ENCODE peak calls at places on chromosomes 2 and 18, in ten cellular contexts. One of them, this sample, is unnamed.

GRCh38 chr2:189261431-189261841 is 81.9 kb upstream of the COL5A2 start:
- DNase-seq in NK-92 treated with Interleukin-12 subunit alpha and Interleukin-12 subunit beta, amount 100 ng/mL, for 24 hours: no peak
- DNase-seq in HEK293T: no peak
- DNase-seq in left cardiac atrium: no peak
- DNase-seq in activated naive CD4-positive, alpha-beta T cell: no peak
- DNase-seq in stimulated activated CD8-positive, alpha-beta memory T cell treated with anti-CD3 and anti-CD28 coated beads, Interleukin-4, amount 100 ng/mL, for 1 hour: no peak
- DNase-seq in CD4-positive, alpha-beta T cell: no peak
- DNase-seq in aorta: no peak
- DNase-seq in activated CD8-positive, alpha-beta memory T cell treated with anti-CD3 and anti-CD28 coated beads for 4 hours: no peak
- DNase-seq in hypothalamus: no peak
- DNase-seq in this sample: no peak

GRCh38 chr2:133286326-133286922 is 281.8 kb downstream of the NCKAP5 start:
- DNase-seq in NK-92 treated with Interleukin-12 subunit alpha and Interleukin-12 subunit beta, amount 100 ng/mL, for 24 hours: no peak
- DNase-seq in HEK293T: no peak
- DNase-seq in left cardiac atrium: no peak
- DNase-seq in activated naive CD4-positive, alpha-beta T cell: no peak
- DNase-seq in stimulated activated CD8-positive, alpha-beta memory T cell treated with anti-CD3 and anti-CD28 coated beads, Interleukin-4, amount 100 ng/mL, for 1 hour: no peak
- DNase-seq in CD4-positive, alpha-beta T cell: no peak
- DNase-seq in aorta: no peak
- DNase-seq in activated CD8-positive, alpha-beta memory T cell treated with anti-CD3 and anti-CD28 coated beads for 4 hours: no peak
- DNase-seq in hypothalamus: no peak
- DNase-seq in this sample: peak; percentile 42

GRCh38 chr2:33210626-33211025 is 263.9 kb downstream of the LTBP1 start:
- DNase-seq in NK-92 treated with Interleukin-12 subunit alpha and Interleukin-12 subunit beta, amount 100 ng/mL, for 24 hours: no peak
- DNase-seq in HEK293T: no peak
- DNase-seq in left cardiac atrium: peak; percentile 70
- DNase-seq in activated naive CD4-positive, alpha-beta T cell: no peak
- DNase-seq in stimulated activated CD8-positive, alpha-beta memory T cell treated with anti-CD3 and anti-CD28 coated beads, Interleukin-4, amount 100 ng/mL, for 1 hour: no peak
- DNase-seq in CD4-positive, alpha-beta T cell: no peak
- DNase-seq in aorta: peak; percentile 84
- DNase-seq in activated CD8-positive, alpha-beta memory T cell treated with anti-CD3 and anti-CD28 coated beads for 4 hours: no peak
- DNase-seq in hypothalamus: no peak
- DNase-seq in this sample: peak; percentile 70

GRCh38 chr2:72220170-72220569 is 72.5 kb upstream of the CYP26B1 start:
- DNase-seq in NK-92 treated with Interleukin-12 subunit alpha and Interleukin-12 subunit beta, amount 100 ng/mL, for 24 hours: no peak
- DNase-seq in HEK293T: peak; percentile 32
- DNase-seq in left cardiac atrium: no peak
- DNase-seq in activated naive CD4-positive, alpha-beta T cell: no peak
- DNase-seq in stimulated activated CD8-positive, alpha-beta memory T cell treated with anti-CD3 and anti-CD28 coated beads, Interleukin-4, amount 100 ng/mL, for 1 hour: no peak
- DNase-seq in CD4-positive, alpha-beta T cell: no peak
- DNase-seq in aorta: no peak
- DNase-seq in activated CD8-positive, alpha-beta memory T cell treated with anti-CD3 and anti-CD28 coated beads for 4 hours: no peak
- DNase-seq in hypothalamus: no peak
- DNase-seq in this sample: peak; percentile 46

GRCh38 chr2:151637284-151637781 is 96.9 kb downstream of the NEB start:
- DNase-seq in NK-92 treated with Interleukin-12 subunit alpha and Interleukin-12 subunit beta, amount 100 ng/mL, for 24 hours: peak; percentile 12
- DNase-seq in HEK293T: no peak
- DNase-seq in left cardiac atrium: peak; percentile 18
- DNase-seq in activated naive CD4-positive, alpha-beta T cell: no peak
- DNase-seq in stimulated activated CD8-positive, alpha-beta memory T cell treated with anti-CD3 and anti-CD28 coated beads, Interleukin-4, amount 100 ng/mL, for 1 hour: peak; percentile 47
- DNase-seq in CD4-positive, alpha-beta T cell: peak; percentile 61
- DNase-seq in aorta: no peak
- DNase-seq in activated CD8-positive, alpha-beta memory T cell treated with anti-CD3 and anti-CD28 coated beads for 4 hours: peak; percentile 52
- DNase-seq in hypothalamus: no peak
- DNase-seq in this sample: no peak

GRCh38 chr2:199458017-199458805 is 472 bp upstream of the SATB2 start:
- DNase-seq in NK-92 treated with Interleukin-12 subunit alpha and Interleukin-12 subunit beta, amount 100 ng/mL, for 24 hours: no peak
- DNase-seq in HEK293T: peak; percentile 49
- DNase-seq in left cardiac atrium: no peak
- DNase-seq in activated naive CD4-positive, alpha-beta T cell: no peak
- DNase-seq in stimulated activated CD8-positive, alpha-beta memory T cell treated with anti-CD3 and anti-CD28 coated beads, Interleukin-4, amount 100 ng/mL, for 1 hour: no peak
- DNase-seq in CD4-positive, alpha-beta T cell: no peak
- DNase-seq in aorta: peak; percentile 79
- DNase-seq in activated CD8-positive, alpha-beta memory T cell treated with anti-CD3 and anti-CD28 coated beads for 4 hours: no peak
- DNase-seq in hypothalamus: no peak
- DNase-seq in this sample: peak; percentile 69

GRCh38 chr2:217804338-217804737 is 198.5 kb downstream of the TNS1 start:
- DNase-seq in NK-92 treated with Interleukin-12 subunit alpha and Interleukin-12 subunit beta, amount 100 ng/mL, for 24 hours: no peak
- DNase-seq in HEK293T: no peak
- DNase-seq in left cardiac atrium: no peak
- DNase-seq in activated naive CD4-positive, alpha-beta T cell: no peak
- DNase-seq in stimulated activated CD8-positive, alpha-beta memory T cell treated with anti-CD3 and anti-CD28 coated beads, Interleukin-4, amount 100 ng/mL, for 1 hour: no peak
- DNase-seq in CD4-positive, alpha-beta T cell: no peak
- DNase-seq in aorta: peak; percentile 74
- DNase-seq in activated CD8-positive, alpha-beta memory T cell treated with anti-CD3 and anti-CD28 coated beads for 4 hours: no peak
- DNase-seq in hypothalamus: no peak
- DNase-seq in this sample: no peak

GRCh38 chr2:208142925-208143799 is 2.8 kb downstream of the CRYGB start:
- DNase-seq in NK-92 treated with Interleukin-12 subunit alpha and Interleukin-12 subunit beta, amount 100 ng/mL, for 24 hours: no peak
- DNase-seq in HEK293T: no peak
- DNase-seq in left cardiac atrium: no peak
- DNase-seq in activated naive CD4-positive, alpha-beta T cell: no peak
- DNase-seq in stimulated activated CD8-positive, alpha-beta memory T cell treated with anti-CD3 and anti-CD28 coated beads, Interleukin-4, amount 100 ng/mL, for 1 hour: no peak
- DNase-seq in CD4-positive, alpha-beta T cell: no peak
- DNase-seq in aorta: no peak
- DNase-seq in activated CD8-positive, alpha-beta memory T cell treated with anti-CD3 and anti-CD28 coated beads for 4 hours: no peak
- DNase-seq in hypothalamus: no peak
- DNase-seq in this sample: no peak

GRCh38 chr2:165804719-165805118 is 10.7 kb upstream of the GALNT3 start:
- DNase-seq in NK-92 treated with Interleukin-12 subunit alpha and Interleukin-12 subunit beta, amount 100 ng/mL, for 24 hours: no peak
- DNase-seq in HEK293T: no peak
- DNase-seq in left cardiac atrium: no peak
- DNase-seq in activated naive CD4-positive, alpha-beta T cell: no peak
- DNase-seq in stimulated activated CD8-positive, alpha-beta memory T cell treated with anti-CD3 and anti-CD28 coated beads, Interleukin-4, amount 100 ng/mL, for 1 hour: no peak
- DNase-seq in CD4-positive, alpha-beta T cell: no peak
- DNase-seq in aorta: no peak
- DNase-seq in activated CD8-positive, alpha-beta memory T cell treated with anti-CD3 and anti-CD28 coated beads for 4 hours: no peak
- DNase-seq in hypothalamus: no peak
- DNase-seq in this sample: no peak

GRCh38 chr18:58186258-58186948 is 142.4 kb downstream of the NEDD4L start:
- DNase-seq in NK-92 treated with Interleukin-12 subunit alpha and Interleukin-12 subunit beta, amount 100 ng/mL, for 24 hours: no peak
- DNase-seq in HEK293T: no peak
- DNase-seq in left cardiac atrium: no peak
- DNase-seq in activated naive CD4-positive, alpha-beta T cell: no peak
- DNase-seq in stimulated activated CD8-positive, alpha-beta memory T cell treated with anti-CD3 and anti-CD28 coated beads, Interleukin-4, amount 100 ng/mL, for 1 hour: no peak
- DNase-seq in CD4-positive, alpha-beta T cell: no peak
- DNase-seq in aorta: no peak
- DNase-seq in activated CD8-positive, alpha-beta memory T cell treated with anti-CD3 and anti-CD28 coated beads for 4 hours: no peak
- DNase-seq in hypothalamus: no peak
- DNase-seq in this sample: no peak

GRCh38 chr2:106097370-106098000 is 96.6 kb downstream of the UXS1 start:
- DNase-seq in NK-92 treated with Interleukin-12 subunit alpha and Interleukin-12 subunit beta, amount 100 ng/mL, for 24 hours: no peak
- DNase-seq in HEK293T: no peak
- DNase-seq in left cardiac atrium: no peak
- DNase-seq in activated naive CD4-positive, alpha-beta T cell: no peak
- DNase-seq in stimulated activated CD8-positive, alpha-beta memory T cell treated with anti-CD3 and anti-CD28 coated beads, Interleukin-4, amount 100 ng/mL, for 1 hour: no peak
- DNase-seq in CD4-positive, alpha-beta T cell: no peak
- DNase-seq in aorta: no peak
- DNase-seq in activated CD8-positive, alpha-beta memory T cell treated with anti-CD3 and anti-CD28 coated beads for 4 hours: no peak
- DNase-seq in hypothalamus: no peak
- DNase-seq in this sample: no peak

GRCh38 chr18:27687351-27687979 is 489.5 kb downstream of the CDH2 start:
- DNase-seq in NK-92 treated with Interleukin-12 subunit alpha and Interleukin-12 subunit beta, amount 100 ng/mL, for 24 hours: no peak
- DNase-seq in HEK293T: no peak
- DNase-seq in left cardiac atrium: no peak
- DNase-seq in activated naive CD4-positive, alpha-beta T cell: no peak
- DNase-seq in stimulated activated CD8-positive, alpha-beta memory T cell treated with anti-CD3 and anti-CD28 coated beads, Interleukin-4, amount 100 ng/mL, for 1 hour: no peak
- DNase-seq in CD4-positive, alpha-beta T cell: no peak
- DNase-seq in aorta: no peak
- DNase-seq in activated CD8-positive, alpha-beta memory T cell treated with anti-CD3 and anti-CD28 coated beads for 4 hours: no peak
- DNase-seq in hypothalamus: no peak
- DNase-seq in this sample: no peak

GRCh38 chr18:48949051-48949605 is 1.6 kb downstream of the SMAD7 start:
- DNase-seq in NK-92 treated with Interleukin-12 subunit alpha and Interleukin-12 subunit beta, amount 100 ng/mL, for 24 hours: peak; percentile 47
- DNase-seq in HEK293T: no peak
- DNase-seq in left cardiac atrium: peak; percentile 68
- DNase-seq in activated naive CD4-positive, alpha-beta T cell: no peak
- DNase-seq in stimulated activated CD8-positive, alpha-beta memory T cell treated with anti-CD3 and anti-CD28 coated beads, Interleukin-4, amount 100 ng/mL, for 1 hour: no peak
- DNase-seq in CD4-positive, alpha-beta T cell: peak; percentile 54
- DNase-seq in aorta: no peak
- DNase-seq in activated CD8-positive, alpha-beta memory T cell treated with anti-CD3 and anti-CD28 coated beads for 4 hours: no peak
- DNase-seq in hypothalamus: no peak
- DNase-seq in this sample: peak; percentile 88

GRCh38 chr2:127632592-127633489 is 13.1 kb upstream of the GPR17 start:
- DNase-seq in NK-92 treated with Interleukin-12 subunit alpha and Interleukin-12 subunit beta, amount 100 ng/mL, for 24 hours: no peak
- DNase-seq in HEK293T: no peak
- DNase-seq in left cardiac atrium: no peak
- DNase-seq in activated naive CD4-positive, alpha-beta T cell: no peak
- DNase-seq in stimulated activated CD8-positive, alpha-beta memory T cell treated with anti-CD3 and anti-CD28 coated beads, Interleukin-4, amount 100 ng/mL, for 1 hour: no peak
- DNase-seq in CD4-positive, alpha-beta T cell: no peak
- DNase-seq in aorta: no peak
- DNase-seq in activated CD8-positive, alpha-beta memory T cell treated with anti-CD3 and anti-CD28 coated beads for 4 hours: no peak
- DNase-seq in hypothalamus: no peak
- DNase-seq in this sample: no peak

GRCh38 chr2:121017411-121017810 is 267.6 kb downstream of the TFCP2L1 start:
- DNase-seq in NK-92 treated with Interleukin-12 subunit alpha and Interleukin-12 subunit beta, amount 100 ng/mL, for 24 hours: no peak
- DNase-seq in HEK293T: no peak
- DNase-seq in left cardiac atrium: no peak
- DNase-seq in activated naive CD4-positive, alpha-beta T cell: no peak
- DNase-seq in stimulated activated CD8-positive, alpha-beta memory T cell treated with anti-CD3 and anti-CD28 coated beads, Interleukin-4, amount 100 ng/mL, for 1 hour: no peak
- DNase-seq in CD4-positive, alpha-beta T cell: no peak
- DNase-seq in aorta: no peak
- DNase-seq in activated CD8-positive, alpha-beta memory T cell treated with anti-CD3 and anti-CD28 coated beads for 4 hours: no peak
- DNase-seq in hypothalamus: no peak
- DNase-seq in this sample: no peak

GRCh38 chr2:42390401-42390969 is 29.5 kb upstream of the COX7A2L start:
- DNase-seq in NK-92 treated with Interleukin-12 subunit alpha and Interleukin-12 subunit beta, amount 100 ng/mL, for 24 hours: no peak
- DNase-seq in HEK293T: no peak
- DNase-seq in left cardiac atrium: no peak
- DNase-seq in activated naive CD4-positive, alpha-beta T cell: no peak
- DNase-seq in stimulated activated CD8-positive, alpha-beta memory T cell treated with anti-CD3 and anti-CD28 coated beads, Interleukin-4, amount 100 ng/mL, for 1 hour: no peak
- DNase-seq in CD4-positive, alpha-beta T cell: no peak
- DNase-seq in aorta: no peak
- DNase-seq in activated CD8-positive, alpha-beta memory T cell treated with anti-CD3 and anti-CD28 coated beads for 4 hours: no peak
- DNase-seq in hypothalamus: no peak
- DNase-seq in this sample: no peak

GRCh38 chr18:79941473-79942119 is 9.9 kb downstream of the SLC66A2 start:
- DNase-seq in NK-92 treated with Interleukin-12 subunit alpha and Interleukin-12 subunit beta, amount 100 ng/mL, for 24 hours: no peak
- DNase-seq in HEK293T: no peak
- DNase-seq in left cardiac atrium: no peak
- DNase-seq in activated naive CD4-positive, alpha-beta T cell: no peak
- DNase-seq in stimulated activated CD8-positive, alpha-beta memory T cell treated with anti-CD3 and anti-CD28 coated beads, Interleukin-4, amount 100 ng/mL, for 1 hour: no peak
- DNase-seq in CD4-positive, alpha-beta T cell: no peak
- DNase-seq in aorta: peak; percentile 58
- DNase-seq in activated CD8-positive, alpha-beta memory T cell treated with anti-CD3 and anti-CD28 coated beads for 4 hours: no peak
- DNase-seq in hypothalamus: peak; percentile 83
- DNase-seq in this sample: no peak

GRCh38 chr2:17799301-17800126 is 16.7 kb upstream of the MSGN1 start:
- DNase-seq in NK-92 treated with Interleukin-12 subunit alpha and Interleukin-12 subunit beta, amount 100 ng/mL, for 24 hours: no peak
- DNase-seq in HEK293T: no peak
- DNase-seq in left cardiac atrium: no peak
- DNase-seq in activated naive CD4-positive, alpha-beta T cell: no peak
- DNase-seq in stimulated activated CD8-positive, alpha-beta memory T cell treated with anti-CD3 and anti-CD28 coated beads, Interleukin-4, amount 100 ng/mL, for 1 hour: no peak
- DNase-seq in CD4-positive, alpha-beta T cell: no peak
- DNase-seq in aorta: no peak
- DNase-seq in activated CD8-positive, alpha-beta memory T cell treated with anti-CD3 and anti-CD28 coated beads for 4 hours: no peak
- DNase-seq in hypothalamus: no peak
- DNase-seq in this sample: no peak

GRCh38 chr2:31810200-31810917 is 200.4 kb downstream of the MEMO1 start:
- DNase-seq in NK-92 treated with Interleukin-12 subunit alpha and Interleukin-12 subunit beta, amount 100 ng/mL, for 24 hours: no peak
- DNase-seq in HEK293T: no peak
- DNase-seq in left cardiac atrium: no peak
- DNase-seq in activated naive CD4-positive, alpha-beta T cell: no peak
- DNase-seq in stimulated activated CD8-positive, alpha-beta memory T cell treated with anti-CD3 and anti-CD28 coated beads, Interleukin-4, amount 100 ng/mL, for 1 hour: no peak
- DNase-seq in CD4-positive, alpha-beta T cell: no peak
- DNase-seq in aorta: no peak
- DNase-seq in activated CD8-positive, alpha-beta memory T cell treated with anti-CD3 and anti-CD28 coated beads for 4 hours: no peak
- DNase-seq in hypothalamus: no peak
- DNase-seq in this sample: no peak

GRCh38 chr2:24513266-24513665 is 22.2 kb downstream of the NCOA1 start:
- DNase-seq in NK-92 treated with Interleukin-12 subunit alpha and Interleukin-12 subunit beta, amount 100 ng/mL, for 24 hours: no peak
- DNase-seq in HEK293T: no peak
- DNase-seq in left cardiac atrium: no peak
- DNase-seq in activated naive CD4-positive, alpha-beta T cell: no peak
- DNase-seq in stimulated activated CD8-positive, alpha-beta memory T cell treated with anti-CD3 and anti-CD28 coated beads, Interleukin-4, amount 100 ng/mL, for 1 hour: no peak
- DNase-seq in CD4-positive, alpha-beta T cell: no peak
- DNase-seq in aorta: no peak
- DNase-seq in activated CD8-positive, alpha-beta memory T cell treated with anti-CD3 and anti-CD28 coated beads for 4 hours: no peak
- DNase-seq in hypothalamus: no peak
- DNase-seq in this sample: no peak

GRCh38 chr2:71693286-71694270 is 240.2 kb downstream of the DYSF start:
- DNase-seq in NK-92 treated with Interleukin-12 subunit alpha and Interleukin-12 subunit beta, amount 100 ng/mL, for 24 hours: no peak
- DNase-seq in HEK293T: no peak
- DNase-seq in left cardiac atrium: no peak
- DNase-seq in activated naive CD4-positive, alpha-beta T cell: no peak
- DNase-seq in stimulated activated CD8-positive, alpha-beta memory T cell treated with anti-CD3 and anti-CD28 coated beads, Interleukin-4, amount 100 ng/mL, for 1 hour: no peak
- DNase-seq in CD4-positive, alpha-beta T cell: no peak
- DNase-seq in aorta: peak; percentile 34
- DNase-seq in activated CD8-positive, alpha-beta memory T cell treated with anti-CD3 and anti-CD28 coated beads for 4 hours: no peak
- DNase-seq in hypothalamus: no peak
- DNase-seq in this sample: no peak

GRCh38 chr2:124607679-124608078 is 582.6 kb downstream of the CNTNAP5 start:
- DNase-seq in NK-92 treated with Interleukin-12 subunit alpha and Interleukin-12 subunit beta, amount 100 ng/mL, for 24 hours: no peak
- DNase-seq in HEK293T: no peak
- DNase-seq in left cardiac atrium: no peak
- DNase-seq in activated naive CD4-positive, alpha-beta T cell: no peak
- DNase-seq in stimulated activated CD8-positive, alpha-beta memory T cell treated with anti-CD3 and anti-CD28 coated beads, Interleukin-4, amount 100 ng/mL, for 1 hour: no peak
- DNase-seq in CD4-positive, alpha-beta T cell: no peak
- DNase-seq in aorta: no peak
- DNase-seq in activated CD8-positive, alpha-beta memory T cell treated with anti-CD3 and anti-CD28 coated beads for 4 hours: no peak
- DNase-seq in hypothalamus: no peak
- DNase-seq in this sample: no peak

GRCh38 chr18:8890957-8891464 is 185.7 kb downstream of the MTCL1 start:
- DNase-seq in NK-92 treated with Interleukin-12 subunit alpha and Interleukin-12 subunit beta, amount 100 ng/mL, for 24 hours: no peak
- DNase-seq in HEK293T: peak; percentile 20
- DNase-seq in left cardiac atrium: no peak
- DNase-seq in activated naive CD4-positive, alpha-beta T cell: no peak
- DNase-seq in stimulated activated CD8-positive, alpha-beta memory T cell treated with anti-CD3 and anti-CD28 coated beads, Interleukin-4, amount 100 ng/mL, for 1 hour: no peak
- DNase-seq in CD4-positive, alpha-beta T cell: no peak
- DNase-seq in aorta: no peak
- DNase-seq in activated CD8-positive, alpha-beta memory T cell treated with anti-CD3 and anti-CD28 coated beads for 4 hours: no peak
- DNase-seq in hypothalamus: no peak
- DNase-seq in this sample: peak; percentile 87

GRCh38 chr2:3571284-3571683 is 3.8 kb upstream of the RPS7 start:
- DNase-seq in NK-92 treated with Interleukin-12 subunit alpha and Interleukin-12 subunit beta, amount 100 ng/mL, for 24 hours: no peak
- DNase-seq in HEK293T: no peak
- DNase-seq in left cardiac atrium: no peak
- DNase-seq in activated naive CD4-positive, alpha-beta T cell: no peak
- DNase-seq in stimulated activated CD8-positive, alpha-beta memory T cell treated with anti-CD3 and anti-CD28 coated beads, Interleukin-4, amount 100 ng/mL, for 1 hour: no peak
- DNase-seq in CD4-positive, alpha-beta T cell: no peak
- DNase-seq in aorta: no peak
- DNase-seq in activated CD8-positive, alpha-beta memory T cell treated with anti-CD3 and anti-CD28 coated beads for 4 hours: no peak
- DNase-seq in hypothalamus: no peak
- DNase-seq in this sample: no peak

GRCh38 chr18:55853268-55853667 is 265.3 kb upstream of the TCF4 start:
- DNase-seq in NK-92 treated with Interleukin-12 subunit alpha and Interleukin-12 subunit beta, amount 100 ng/mL, for 24 hours: no peak
- DNase-seq in HEK293T: no peak
- DNase-seq in left cardiac atrium: no peak
- DNase-seq in activated naive CD4-positive, alpha-beta T cell: no peak
- DNase-seq in stimulated activated CD8-positive, alpha-beta memory T cell treated with anti-CD3 and anti-CD28 coated beads, Interleukin-4, amount 100 ng/mL, for 1 hour: no peak
- DNase-seq in CD4-positive, alpha-beta T cell: no peak
- DNase-seq in aorta: no peak
- DNase-seq in activated CD8-positive, alpha-beta memory T cell treated with anti-CD3 and anti-CD28 coated beads for 4 hours: no peak
- DNase-seq in hypothalamus: no peak
- DNase-seq in this sample: no peak

GRCh38 chr2:32172870-32173269 is 7.2 kb downstream of the SLC30A6 start:
- DNase-seq in NK-92 treated with Interleukin-12 subunit alpha and Interleukin-12 subunit beta, amount 100 ng/mL, for 24 hours: no peak
- DNase-seq in HEK293T: no peak
- DNase-seq in left cardiac atrium: no peak
- DNase-seq in activated naive CD4-positive, alpha-beta T cell: no peak
- DNase-seq in stimulated activated CD8-positive, alpha-beta memory T cell treated with anti-CD3 and anti-CD28 coated beads, Interleukin-4, amount 100 ng/mL, for 1 hour: no peak
- DNase-seq in CD4-positive, alpha-beta T cell: no peak
- DNase-seq in aorta: no peak
- DNase-seq in activated CD8-positive, alpha-beta memory T cell treated with anti-CD3 and anti-CD28 coated beads for 4 hours: no peak
- DNase-seq in hypothalamus: no peak
- DNase-seq in this sample: no peak

GRCh38 chr2:86039178-86039962 is 66.3 kb downstream of the POLR1A start:
- DNase-seq in NK-92 treated with Interleukin-12 subunit alpha and Interleukin-12 subunit beta, amount 100 ng/mL, for 24 hours: peak; percentile 42
- DNase-seq in HEK293T: no peak
- DNase-seq in left cardiac atrium: peak; percentile 0
- DNase-seq in activated naive CD4-positive, alpha-beta T cell: no peak
- DNase-seq in stimulated activated CD8-positive, alpha-beta memory T cell treated with anti-CD3 and anti-CD28 coated beads, Interleukin-4, amount 100 ng/mL, for 1 hour: no peak
- DNase-seq in CD4-positive, alpha-beta T cell: no peak
- DNase-seq in aorta: peak; percentile 33
- DNase-seq in activated CD8-positive, alpha-beta memory T cell treated with anti-CD3 and anti-CD28 coated beads for 4 hours: no peak
- DNase-seq in hypothalamus: no peak
- DNase-seq in this sample: no peak

GRCh38 chr2:150557020-150557644 is 69.7 kb upstream of the RND3 start:
- DNase-seq in NK-92 treated with Interleukin-12 subunit alpha and Interleukin-12 subunit beta, amount 100 ng/mL, for 24 hours: no peak
- DNase-seq in HEK293T: no peak
- DNase-seq in left cardiac atrium: no peak
- DNase-seq in activated naive CD4-positive, alpha-beta T cell: no peak
- DNase-seq in stimulated activated CD8-positive, alpha-beta memory T cell treated with anti-CD3 and anti-CD28 coated beads, Interleukin-4, amount 100 ng/mL, for 1 hour: no peak
- DNase-seq in CD4-positive, alpha-beta T cell: no peak
- DNase-seq in aorta: no peak
- DNase-seq in activated CD8-positive, alpha-beta memory T cell treated with anti-CD3 and anti-CD28 coated beads for 4 hours: no peak
- DNase-seq in hypothalamus: no peak
- DNase-seq in this sample: no peak